ENCODE peak calls at places on chromosome 4, in four cellular contexts. H is aorta; L is activated CD8-positive, alpha-beta memory T cell treated with anti-CD3 and anti-CD28 coated beads, Interleukin-2, amount 10 ng/mL, durations not matched to agents 7 days and 5 days; K is mucosa of descending colon. F is an unnamed sample.

GRCh38 chr4:81676552-81676951 is 204.8 kb upstream of the RASGEF1B start:
- ATAC-seq in L (no peak), H (peak), K (peak), F (no peak)

GRCh38 chr4:123505457-123506310 is 109.1 kb downstream of the SPRY1 start:
- ATAC-seq in H (peak), K (peak), L (peak), F (peak)

GRCh38 chr4:163681208-163681821 is 186.8 kb downstream of the TMA16 start:
- ATAC-seq in H (peak), K (peak), L (peak), F (no peak)

GRCh38 chr4:7435411-7436095 is 823 bp upstream of the PSAPL1 start:
- ATAC-seq in K (no peak), H (no peak), L (no peak), F (no peak)

GRCh38 chr4:174592985-174593335 is 70.7 kb upstream of the HPGD start:
- ATAC-seq in L (no peak), H (no peak), K (no peak), F (peak)

GRCh38 chr4:139956436-139957107 is 197.4 kb downstream of the MAML3 start:
- ATAC-seq in L (no peak), K (no peak), H (no peak), F (no peak)

GRCh38 chr4:99166544-99166943 is 22.4 kb upstream of the ADH4 start:
- ATAC-seq in L (no peak), H (no peak), K (no peak), F (no peak)

GRCh38 chr4:87014284-87014782 is 79.5 kb downstream of the AFF1 start:
- ATAC-seq in H (no peak), K (peak), L (no peak), F (peak)

GRCh38 chr4:117085185-117085701 is at the start of gene TRAM1L1:
- ATAC-seq in K (peak), H (peak), L (no peak), F (peak)

GRCh38 chr4:105586638-105587328 is 34.4 kb downstream of the ARHGEF38 start:
- ATAC-seq in L (no peak), H (no peak), K (peak), F (no peak)

GRCh38 chr4:78776031-78776728 is at the start of gene BMP2K:
- ATAC-seq in L (peak), H (peak), K (peak), F (peak)

GRCh38 chr4:78645853-78646757 is 94.5 kb downstream of the ANXA3 start:
- ATAC-seq in H (peak), L (no peak), K (peak), F (peak)

F was measured in gastroesophageal sphincter.